ENCODE peak calls at places on chromosomes 11 and 22, in six cellular contexts. L is neural progenitor cell, R is GM13977, G is neural crest cell, S is HepG2, K is right lobe of liver. T is an unnamed sample.

GRCh38 chr22:28980326-28980725 is 81.3 kb downstream of the C22orf31 start:
- DNase-seq in K (no peak), L (no peak), S (no peak), G (no peak), R (no peak), T (no peak)

GRCh38 chr11:64771861-64772260 is 6.5 kb downstream of the SF1 start:
- DNase-seq in S (no peak), L (no peak), K (no peak), G (no peak), R (peak), T (peak)

GRCh38 chr11:129384415-129384814 is 8.8 kb downstream of the BARX2 start:
- DNase-seq in R (no peak), S (no peak), K (no peak), G (no peak), L (no peak), T (no peak)

GRCh38 chr11:7874061-7874460 is 57.0 kb downstream of the OR10A6 start:
- DNase-seq in L (no peak), S (no peak), K (no peak), G (no peak), R (no peak), T (no peak)

GRCh38 chr11:45260047-45260446 is 26.1 kb downstream of the SYT13 start:
- DNase-seq in S (no peak), R (no peak), G (no peak), L (no peak), K (no peak), T (no peak)

GRCh38 chr11:9573775-9574555 is 495 bp downstream of the WEE1 start:
- DNase-seq in S (no peak), G (peak), R (peak), L (peak), K (peak), T (peak)

GRCh38 chr11:86066606-86067229 is 2.2 kb downstream of the PICALM start:
- DNase-seq in G (no peak), S (no peak), L (no peak), K (no peak), R (no peak), T (no peak)

GRCh38 chr22:45970709-45971388 is 6.1 kb downstream of the WNT7B start:
- DNase-seq in S (no peak), K (no peak), L (peak), R (no peak), G (no peak), T (no peak)

GRCh38 chr11:65182258-65183170 is 786 bp downstream of the CAPN1 start:
- DNase-seq in G (no peak), L (peak), R (no peak), K (peak), S (peak), T (peak)

GRCh38 chr11:44621784-44622183 is 56.3 kb downstream of the CD82 start:
- DNase-seq in R (no peak), S (no peak), K (peak), L (no peak), G (no peak), T (no peak)

GRCh38 chr11:33775064-33775807 is 916 bp upstream of the FBXO3 start:
- DNase-seq in K (no peak), S (no peak), G (no peak), R (no peak), L (no peak), T (peak)

GRCh38 chr11:64661146-64661545 is 61.9 kb downstream of the NRXN2 start:
- DNase-seq in R (no peak), G (no peak), K (no peak), L (no peak), S (no peak), T (no peak)

GRCh38 chr11:103420593-103420992 is 311.4 kb downstream of the DYNC2H1 start:
- DNase-seq in G (no peak), R (no peak), S (no peak), K (no peak), L (no peak), T (no peak)

GRCh38 chr11:66857234-66857926 is 516 bp downstream of the LRFN4 start:
- DNase-seq in L (peak), R (peak), S (peak), K (no peak), G (no peak), T (peak)

GRCh38 chr11:122491486-122491885 is 164.0 kb upstream of the UBASH3B start:
- DNase-seq in S (no peak), L (no peak), G (no peak), R (no peak), K (no peak), T (no peak)

GRCh38 chr22:43289976-43290663 is 53.1 kb downstream of the SCUBE1 start:
- DNase-seq in L (no peak), K (no peak), S (no peak), R (no peak), G (no peak), T (no peak)

GRCh38 chr11:13277719-13278619 is at the start of gene BMAL1:
- DNase-seq in R (peak), S (no peak), G (peak), L (peak), K (peak), T (peak)

GRCh38 chr22:47367107-47367690 is 604.7 kb downstream of the TBC1D22A start:
- DNase-seq in L (no peak), K (peak), G (no peak), R (no peak), S (no peak), T (no peak)

GRCh38 chr11:73951797-73952196 is 971 bp downstream of the DNAJB13 start:
- DNase-seq in G (no peak), K (no peak), S (no peak), L (no peak), R (no peak), T (no peak)

GRCh38 chr11:64742940-64743590 is 877 bp downstream of the RASGRP2 start:
- DNase-seq in R (peak), S (no peak), K (peak), G (peak), L (peak), T (peak)

GRCh38 chr11:131441398-131441797 is 71.0 kb downstream of the NTM start:
- DNase-seq in K (no peak), S (no peak), G (no peak), L (no peak), R (no peak), T (no peak)

GRCh38 chr11:65169164-65169641 is 830 bp upstream of the SPDYC start:
- DNase-seq in K (no peak), R (no peak), G (no peak), L (no peak), S (no peak), T (no peak)

GRCh38 chr22:25027959-25028840 is 75.7 kb downstream of the KIAA1671 start:
- DNase-seq in K (no peak), G (peak), L (peak), S (no peak), R (no peak), T (no peak)

GRCh38 chr11:19849947-19850593 is 137.4 kb downstream of the NAV2 start:
- DNase-seq in L (no peak), K (no peak), S (no peak), G (no peak), R (no peak), T (no peak)
- TF ChIP-seq CTCF in L (no peak), K (no peak), S (no peak), G (no peak), R (no peak), T (no peak)

GRCh38 chr11:121282376-121282775 is 10.2 kb upstream of the SC5D start:
- DNase-seq in G (no peak), L (no peak), K (no peak), R (no peak), S (no peak), T (no peak)
- TF ChIP-seq CTCF in G (no peak), L (no peak), K (no peak), R (no peak), S (no peak), T (no peak)

DNA sequence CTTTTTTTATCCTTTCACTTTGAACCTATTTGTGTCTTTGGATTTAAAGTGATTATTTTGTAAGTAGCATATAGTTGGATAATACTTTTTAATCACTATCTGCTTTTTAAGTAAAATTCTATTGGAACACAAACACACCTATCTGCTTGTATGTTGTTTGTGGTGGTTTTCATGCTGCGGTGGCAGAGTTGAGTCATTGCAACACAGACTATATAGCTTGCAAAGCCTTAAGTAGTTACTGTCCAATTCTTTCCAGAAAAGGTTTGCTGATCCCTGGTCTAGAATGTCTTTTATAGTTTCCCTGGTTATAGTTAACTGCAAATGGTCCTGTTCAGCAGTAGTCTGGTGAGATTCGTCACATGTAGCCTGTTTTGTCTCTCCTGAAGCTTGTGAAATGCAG is 21.5 kb downstream of the SHANK3 start:
- DNase-seq in L (no peak), R (no peak), K (no peak), S (no peak), G (no peak), T (no peak)
- TF ChIP-seq CTCF in L (no peak), R (no peak), K (no peak), S (no peak), G (peak), T (no peak)

GRCh38 chr11:133830931-133831907 is 14.1 kb downstream of the SPATA19 start:
- DNase-seq in S (no peak), G (no peak), R (no peak), K (no peak), L (peak), T (no peak)
- TF ChIP-seq CTCF in S (peak), G (peak), R (peak), K (peak), L (peak), T (no peak)

T was measured in GM20000.